ENCODE peak calls at places on chromosome 20, in nine cellular contexts. F is kidney; Z is hepatic stellate cell; B is OCI-M1; X is KG1; P is central memory CD4-positive, alpha-beta T cell; L is foreskin fibroblast; A is COLO829; S is occipital lobe. T is an unnamed sample.

GRCh38 chr20:57404419-57405072 is 13.3 kb downstream of the RBM38 start:
- DNase-seq in F (peak; percentile 71), Z (no peak), B (no peak), X (no peak), P (no peak), L (no peak), A (no peak), S (no peak), T (no peak)

GRCh38 chr20:59019217-59019616 is at the start of gene TUBB1:
- DNase-seq in F (no peak), Z (no peak), B (peak; percentile 36), X (no peak), P (no peak), L (no peak), A (no peak), S (no peak), T (no peak)

GRCh38 chr20:31476648-31477220 is 1.6 kb downstream of the REM1 start:
- DNase-seq in F (no peak), Z (no peak), B (no peak), X (no peak), P (no peak), L (no peak), A (no peak), S (no peak), T (no peak)

GRCh38 chr20:38973546-38974120 is 11.5 kb downstream of the DHX35 start:
- DNase-seq in F (no peak), Z (peak; percentile 27), B (no peak), X (no peak), P (no peak), L (peak; percentile 40), A (no peak), S (no peak), T (no peak)

GRCh38 chr20:53070714-53071392 is 98.7 kb downstream of the TSHZ2 start:
- DNase-seq in F (no peak), Z (no peak), B (no peak), X (no peak), P (peak; percentile 14), L (no peak), A (no peak), S (no peak), T (no peak)

GRCh38 chr20:4026093-4026601 is 10.8 kb upstream of the RNF24 start:
- DNase-seq in F (no peak), Z (peak; percentile 83), B (peak; percentile 62), X (no peak), P (no peak), L (peak; percentile 86), A (peak; percentile 69), S (peak; percentile 21), T (no peak)

GRCh38 chr20:41168281-41169183 is 31.2 kb downstream of the PLCG1 start:
- DNase-seq in F (no peak), Z (no peak), B (no peak), X (no peak), P (no peak), L (no peak), A (no peak), S (no peak), T (no peak)

GRCh38 chr20:2688041-2688591 is 4.5 kb upstream of the EBF4 start:
- DNase-seq in F (peak; percentile 82), Z (peak; percentile 48), B (peak; percentile 96), X (peak; percentile 40), P (peak; percentile 80), L (peak; percentile 29), A (peak; percentile 77), S (peak; percentile 23), T (no peak)

GRCh38 chr20:62617711-62618483 is 24.4 kb upstream of the SLCO4A1 start:
- DNase-seq in F (peak; percentile 91), Z (no peak), B (no peak), X (peak; percentile 38), P (no peak), L (no peak), A (no peak), S (no peak), T (no peak)

GRCh38 chr20:4925842-4926530 is 75.3 kb downstream of the SLC23A2 start:
- DNase-seq in F (peak; percentile 80), Z (peak; percentile 79), B (no peak), X (no peak), P (no peak), L (no peak), A (peak; percentile 76), S (no peak), T (no peak)

GRCh38 chr20:62940875-62941274 is 2.9 kb downstream of the GID8 start:
- DNase-seq in F (no peak), Z (no peak), B (no peak), X (no peak), P (no peak), L (no peak), A (no peak), S (no peak), T (no peak)

GRCh38 chr20:46559685-46560440 is 9.4 kb upstream of the OCSTAMP start:
- DNase-seq in F (no peak), Z (no peak), B (no peak), X (no peak), P (no peak), L (no peak), A (peak; percentile 63), S (no peak), T (no peak)

GRCh38 chr20:62066983-62067433 is 1.3 kb upstream of the TAF4 start:
- DNase-seq in F (no peak), Z (no peak), B (no peak), X (no peak), P (no peak), L (no peak), A (no peak), S (no peak), T (no peak)

GRCh38 chr20:35710039-35710438 is 10.8 kb downstream of the ROMO1 start:
- DNase-seq in F (no peak), Z (no peak), B (no peak), X (no peak), P (no peak), L (no peak), A (no peak), S (no peak), T (no peak)

GRCh38 chr20:47113362-47114118 is 218.9 kb downstream of the EYA2 start:
- DNase-seq in F (no peak), Z (no peak), B (peak; percentile 32), X (no peak), P (no peak), L (no peak), A (peak; percentile 33), S (no peak), T (no peak)

T was measured in HS-5.